ENCODE peak calls at places on chromosomes 6 and 20, in seven cellular contexts. O is Peyer's patch, H is A172, M is testis, J is fibroblast of lung, I is fibroblast of mammary gland, B is OCI-LY7. K is an unnamed sample.

GRCh38 chr6:39143238-39143930 is 28.4 kb upstream of the SAYSD1 start:
- DNase-seq in O (no peak), M (no peak), J (peak), B (no peak), H (no peak), I (no peak), K (no peak)

GRCh38 chr6:43923376-43924221 is 153.6 kb downstream of the VEGFA start:
- DNase-seq in B (no peak), H (peak), O (no peak), I (peak), J (peak), M (no peak), K (peak)

GRCh38 chr20:20546402-20546801 is 166.0 kb downstream of the RALGAPA2 start:
- DNase-seq in B (no peak), M (no peak), H (no peak), I (no peak), J (no peak), O (no peak), K (no peak)

GRCh38 chr6:71072508-71072907 is 115.6 kb upstream of the B3GAT2 start:
- DNase-seq in H (no peak), M (no peak), B (no peak), O (no peak), I (peak), J (peak), K (peak)

GRCh38 chr20:21096321-21097043 is 9.7 kb downstream of the LINC00237 start:
- DNase-seq in O (no peak), I (peak), M (no peak), H (peak), J (no peak), B (peak), K (peak)

GRCh38 chr20:58981564-58982364 is 708 bp downstream of the NELFCD start:
- DNase-seq in I (peak), B (peak), O (peak), M (no peak), J (peak), H (no peak), K (peak)

GRCh38 chr6:156464100-156464878 is 312.9 kb upstream of the ARID1B start:
- DNase-seq in B (no peak), M (no peak), H (no peak), J (no peak), O (no peak), I (no peak), K (no peak)

GRCh38 chr20:51043811-51044210 is 20.9 kb upstream of the KCNG1 start:
- DNase-seq in O (no peak), M (no peak), H (no peak), I (peak), B (no peak), J (peak), K (peak)

GRCh38 chr20:1306316-1307135 is 22.4 kb downstream of the SDCBP2 start:
- DNase-seq in I (no peak), B (no peak), H (no peak), J (no peak), O (no peak), M (no peak), K (no peak)

GRCh38 chr20:3105256-3106137 is 21.0 kb upstream of the AVP start:
- DNase-seq in B (no peak), I (no peak), O (no peak), M (no peak), H (no peak), J (no peak), K (no peak)

GRCh38 chr6:75532521-75532920 is 38.9 kb upstream of the FILIP1 start:
- DNase-seq in O (no peak), B (no peak), I (no peak), H (no peak), J (no peak), M (no peak), K (peak)

GRCh38 chr20:58229198-58229802 is 847 bp upstream of the ANKRD60 start:
- DNase-seq in I (no peak), B (no peak), O (no peak), H (no peak), M (no peak), J (peak), K (no peak)

GRCh38 chr6:131160254-131160758 is 25.0 kb downstream of the AKAP7 start:
- DNase-seq in J (no peak), I (no peak), H (no peak), M (no peak), O (no peak), B (no peak), K (no peak)

GRCh38 chr6:157929076-157929475 is 52.6 kb upstream of the SYNJ2 start:
- DNase-seq in M (no peak), O (no peak), H (no peak), J (no peak), I (no peak), B (no peak), K (no peak)

GRCh38 chr20:46814366-46815232 is 80.0 kb upstream of the EYA2 start:
- DNase-seq in O (no peak), J (peak), M (no peak), I (peak), H (peak), B (no peak), K (peak)

GRCh38 chr6:16731503-16732018 is 29.7 kb downstream of the ATXN1 start:
- DNase-seq in J (no peak), B (no peak), I (no peak), O (no peak), H (no peak), M (no peak), K (no peak)

GRCh38 chr6:4637691-4638433 is 138.3 kb upstream of the CDYL start:
- DNase-seq in O (no peak), M (no peak), J (peak), B (no peak), I (peak), H (peak), K (peak)

GRCh38 chr20:49724637-49725606 is 11.2 kb upstream of the B4GALT5 start:
- DNase-seq in H (peak), J (peak), B (peak), O (no peak), M (peak), I (peak), K (peak)

GRCh38 chr20:7926767-7927166 is 13.5 kb downstream of the HAO1 start:
- DNase-seq in B (peak), O (no peak), H (peak), J (peak), I (peak), M (peak), K (peak)

GRCh38 chr6:144131248-144131709 is 19.0 kb upstream of the STX11 start:
- DNase-seq in J (peak), H (peak), B (no peak), M (no peak), O (no peak), I (peak), K (peak)

GRCh38 chr20:23634985-23635767 is 2.6 kb downstream of the CST3 start:
- DNase-seq in M (peak), B (no peak), H (no peak), I (peak), J (no peak), O (no peak), K (no peak)

GRCh38 chr6:130467595-130467994 is 101.8 kb downstream of the TMEM200A start:
- DNase-seq in J (no peak), H (no peak), M (no peak), O (no peak), I (no peak), B (no peak), K (no peak)

GRCh38 chr6:121222656-121223055 is 111.6 kb downstream of the TBC1D32 start:
- DNase-seq in M (no peak), I (peak), O (no peak), J (peak), B (peak), H (peak), K (peak)

GRCh38 chr20:46264391-46265266 is 43.7 kb downstream of the CDH22 start:
- DNase-seq in I (no peak), O (no peak), J (no peak), H (no peak), B (no peak), M (no peak), K (no peak)

GRCh38 chr20:43404880-43405279 is 52.8 kb upstream of the SRSF6 start:
- DNase-seq in J (no peak), M (no peak), O (no peak), B (peak), H (peak), I (peak), K (peak)

GRCh38 chr6:3561745-3562144 is 104.9 kb upstream of the SLC22A23 start:
- DNase-seq in J (peak), M (no peak), O (no peak), B (peak), I (peak), H (no peak), K (no peak)

GRCh38 chr20:1945134-1945618 is 48.7 kb downstream of the PDYN start:
- DNase-seq in H (no peak), I (peak), J (peak), M (no peak), O (peak), B (no peak), K (no peak)

GRCh38 chr6:88870728-88871330 is 92.6 kb downstream of the RNGTT start:
- DNase-seq in J (peak), M (peak), H (peak), O (no peak), B (peak), I (peak), K (peak)

GRCh38 chr6:27630727-27631613 is 158.1 kb upstream of the ZNF184 start:
- DNase-seq in J (peak), H (peak), M (peak), B (no peak), O (no peak), I (peak), K (peak)

GRCh38 chr6:25869840-25870239 is 4.2 kb downstream of the SLC17A3 start:
- DNase-seq in M (no peak), I (no peak), B (no peak), J (no peak), O (no peak), H (no peak), K (no peak)

GRCh38 chr6:77467038-77467437 is 3.7 kb upstream of the HTR1B start:
- DNase-seq in O (no peak), M (peak), J (peak), I (no peak), B (no peak), H (no peak), K (no peak)

GRCh38 chr6:37256692-37257319 is 766 bp upstream of the TBC1D22B start:
- DNase-seq in J (peak), M (no peak), I (peak), B (no peak), H (no peak), O (no peak), K (peak)

GRCh38 chr6:138891255-138891986 is 95.5 kb downstream of the ECT2L start:
- DNase-seq in J (peak), M (no peak), I (peak), B (no peak), H (no peak), O (no peak), K (no peak)

GRCh38 chr6:3797231-3798200 is 46.0 kb upstream of the PXDC1 start:
- DNase-seq in I (peak), M (no peak), B (no peak), J (peak), H (peak), O (no peak), K (peak)